ENCODE peak calls at places on chromosomes 6 and 20, in eight cellular contexts. N is GM23338, S is SK-N-SH, B is sigmoid colon, D is HCT116, M is upper lobe of left lung, O is HepG2, L is HL-60. P is an unnamed sample.

GRCh38 chr20:20956586-20956985 is 149.6 kb downstream of the LINC00237 start:
- DNase-seq in N (no peak), S (no peak), B (no peak), D (no peak), M (peak; percentile 40), O (no peak), L (no peak), P (no peak)

GRCh38 chr6:97524846-97525245 is 241.8 kb upstream of the MMS22L start:
- DNase-seq in N (peak; percentile 80), S (no peak), B (no peak), D (no peak), M (no peak), O (no peak), L (no peak), P (no peak)

GRCh38 chr20:6613280-6613861 is 154.1 kb upstream of the BMP2 start:
- DNase-seq in N (no peak), S (no peak), B (no peak), D (no peak), M (no peak), O (no peak), L (no peak), P (no peak)

GRCh38 chr20:58877374-58878360 is 25.2 kb downstream of the GNAS start:
- DNase-seq in N (peak; percentile 62), S (peak; percentile 71), B (no peak), D (no peak), M (peak; percentile 14), O (no peak), L (no peak), P (no peak)

GRCh38 chr6:155050311-155050710 is 55.2 kb downstream of the TIAM2 start:
- DNase-seq in N (no peak), S (no peak), B (no peak), D (no peak), M (no peak), O (no peak), L (no peak), P (no peak)

GRCh38 chr6:17725083-17725482 is 18.4 kb upstream of the NUP153 start:
- DNase-seq in N (peak; percentile 81), S (peak; percentile 71), B (peak; percentile 71), D (no peak), M (no peak), O (peak; percentile 82), L (no peak), P (peak; percentile 21)

GRCh38 chr6:145206247-145206907 is 528.9 kb downstream of the EPM2A start:
- DNase-seq in N (no peak), S (peak; percentile 52), B (no peak), D (no peak), M (no peak), O (no peak), L (no peak), P (no peak)

GRCh38 chr6:123967900-123968299 is 164.2 kb downstream of the NKAIN2 start:
- DNase-seq in N (no peak), S (no peak), B (no peak), D (no peak), M (no peak), O (no peak), L (no peak), P (no peak)

GRCh38 chr6:46947497-46947896 is 25.8 kb upstream of the ADGRF5 start:
- DNase-seq in N (no peak), S (no peak), B (no peak), D (no peak), M (no peak), O (no peak), L (no peak), P (no peak)

GRCh38 chr20:40932436-40932835 is 96.2 kb upstream of the TOP1 start:
- DNase-seq in N (no peak), S (no peak), B (no peak), D (no peak), M (no peak), O (no peak), L (no peak), P (no peak)

GRCh38 chr20:17969276-17969883 is 562 bp downstream of the MGME1 start:
- DNase-seq in N (peak; percentile 57), S (peak; percentile 53), B (no peak), D (no peak), M (no peak), O (peak; percentile 67), L (peak; percentile 38), P (peak; percentile 52)

GRCh38 chr6:73585566-73586415 is 65.0 kb upstream of the EEF1A1 start:
- DNase-seq in N (peak; percentile 70), S (no peak), B (no peak), D (peak; percentile 72), M (no peak), O (peak; percentile 88), L (peak; percentile 83), P (peak; percentile 47)

GRCh38 chr6:42404494-42404893 is 47.2 kb downstream of the TRERF1 start:
- DNase-seq in N (peak; percentile 80), S (no peak), B (no peak), D (peak; percentile 82), M (no peak), O (no peak), L (no peak), P (peak; percentile 69)

GRCh38 chr20:6866741-6867140 is 99.3 kb downstream of the BMP2 start:
- DNase-seq in N (no peak), S (no peak), B (no peak), D (no peak), M (no peak), O (no peak), L (no peak), P (no peak)

GRCh38 chr6:134288538-134289203 is 29.2 kb downstream of the SGK1 start:
- DNase-seq in N (no peak), S (no peak), B (no peak), D (no peak), M (no peak), O (no peak), L (peak; percentile 74), P (no peak)

GRCh38 chr20:22807646-22808045 is 223.3 kb upstream of the FOXA2 start:
- DNase-seq in N (no peak), S (peak; percentile 8), B (no peak), D (peak; percentile 40), M (no peak), O (no peak), L (no peak), P (no peak)

GRCh38 chr20:22808628-22809027 is 224.3 kb upstream of the FOXA2 start:
- DNase-seq in N (no peak), S (no peak), B (no peak), D (no peak), M (no peak), O (no peak), L (no peak), P (no peak)

GRCh38 chr20:22810030-22810429 is 225.1 kb upstream of the SSTR4 start:
- DNase-seq in N (no peak), S (no peak), B (no peak), D (no peak), M (no peak), O (no peak), L (no peak), P (no peak)

GRCh38 chr20:22814475-22815205 is 220.5 kb upstream of the SSTR4 start:
- DNase-seq in N (no peak), S (no peak), B (no peak), D (no peak), M (no peak), O (no peak), L (no peak), P (no peak)

GRCh38 chr20:22810626-22811559 is 224.2 kb upstream of the SSTR4 start:
- DNase-seq in N (no peak), S (no peak), B (no peak), D (no peak), M (no peak), O (no peak), L (no peak), P (no peak)
- H3K27ac ChIP-seq in N (no peak overlapping the region), S (no peak overlapping the region), B (no peak overlapping the region), D (no peak overlapping the region), M (peak overlapping the region; percentile 42), O (no peak overlapping the region), L (no peak overlapping the region), P (no peak overlapping the region)

DNA sequence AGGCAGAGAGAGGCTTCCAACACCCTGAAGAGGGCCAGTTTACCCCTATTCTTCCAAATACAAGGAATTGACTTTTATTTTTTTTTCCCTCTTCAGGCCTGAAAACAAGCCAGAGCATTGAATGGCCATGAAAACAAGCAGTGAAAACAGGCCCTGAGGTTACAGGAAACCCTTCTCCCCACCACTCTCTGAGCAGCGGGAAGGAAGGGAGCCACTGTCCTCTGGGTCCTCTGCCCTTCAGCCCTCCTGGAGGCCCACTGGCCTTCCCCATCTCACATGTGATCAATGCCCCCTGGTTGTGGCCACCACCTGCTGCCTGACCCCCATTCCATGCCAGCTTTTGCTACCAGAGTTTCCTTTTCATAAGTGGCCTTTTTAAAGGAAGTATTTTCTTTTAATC is 44.1 kb downstream of the PDYN start:
- DNase-seq in N (no peak), S (peak; percentile 44), B (peak; percentile 61), D (no peak), M (no peak), O (no peak), L (no peak), P (no peak)
- TF ChIP-seq POLR2AphosphoS5 in N (no peak), S (no peak), B (no peak), D (no peak), M (no peak), O (no peak), L (no peak), P (no peak)

DNA sequence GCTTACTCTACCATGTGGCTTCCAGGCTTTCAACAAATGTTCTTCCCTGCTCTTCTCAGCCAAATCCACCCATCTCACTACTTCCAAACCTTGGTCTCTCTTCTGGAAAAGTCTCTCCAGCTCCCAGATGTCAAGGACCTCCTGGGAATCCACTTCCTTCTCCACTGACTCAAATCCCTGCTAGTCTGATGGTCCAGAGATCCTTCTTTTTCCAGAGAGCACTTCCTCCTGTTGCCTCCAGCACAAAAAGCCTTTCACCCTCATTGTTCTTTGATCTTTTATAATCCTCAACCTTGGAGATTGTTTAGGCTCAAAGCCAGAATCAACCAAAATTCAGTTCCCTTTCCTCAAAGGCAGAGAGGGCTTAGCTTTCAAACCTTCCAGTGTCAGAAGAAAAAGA is 228.0 kb downstream of the ZNF217 start:
- DNase-seq in N (no peak), S (no peak), B (no peak), D (no peak), M (no peak), O (peak; percentile 20), L (no peak), P (no peak)
- H3K27ac ChIP-seq in N (no peak overlapping the region), S (no peak overlapping the region), B (no peak overlapping the region), D (no peak overlapping the region), M (no peak overlapping the region), O (no peak overlapping the region), L (no peak overlapping the region), P (no peak overlapping the region)

GRCh38 chr20:62138204-62138543 is 5.0 kb downstream of the PSMA7 start:
- DNase-seq in N (no peak), S (no peak), B (no peak), D (no peak), M (peak; percentile 43), O (no peak), L (no peak), P (no peak)

GRCh38 chr20:62138912-62139311 is 4.3 kb downstream of the PSMA7 start:
- DNase-seq in N (no peak), S (no peak), B (no peak), D (no peak), M (no peak), O (no peak), L (no peak), P (no peak)

GRCh38 chr20:62137092-62137384 is 6.2 kb downstream of the PSMA7 start:
- DNase-seq in N (no peak), S (no peak), B (no peak), D (no peak), M (no peak), O (no peak), L (no peak), P (no peak)

GRCh38 chr20:62136283-62137091 is 6.7 kb downstream of the PSMA7 start:
- DNase-seq in N (peak; percentile 85), S (peak; percentile 78), B (no peak), D (peak; percentile 44), M (peak; percentile 65), O (peak; percentile 74), L (peak; percentile 64), P (peak; percentile 72)

GRCh38 chr20:62137478-62138203 is 5.6 kb downstream of the PSMA7 start:
- DNase-seq in N (no peak), S (no peak), B (no peak), D (no peak), M (no peak), O (no peak), L (no peak), P (no peak)
- TF ChIP-seq POLR2AphosphoS5 in N (no peak), S (peak; percentile 12), B (no peak), D (no peak), M (no peak), O (no peak), L (peak; percentile 39), P (no peak)